ENCODE peak calls at places on chromosome 4, in four cellular contexts. W is GM12878, G is RWPE1, F is fibroblast of mammary gland. I is an unnamed sample.

GRCh38 chr4:139144161-139144859 is 32.7 kb downstream of the ELF2 start:
- DNase-seq in W (no peak), G (peak; percentile 13), F (peak; percentile 67), I (no peak)

GRCh38 chr4:73883306-73883705 is 14.1 kb downstream of the CXCL1 start:
- DNase-seq in W (no peak), G (no peak), F (peak; percentile 91), I (no peak)

GRCh38 chr4:139658185-139658584 is 7.4 kb upstream of the MGST2 start:
- DNase-seq in W (no peak), G (no peak), F (no peak), I (no peak)

GRCh38 chr4:106773106-106773905 is 262.8 kb downstream of the DKK2 start:
- DNase-seq in W (no peak), G (no peak), F (peak; percentile 29), I (no peak)

GRCh38 chr4:42600578-42600977 is 56.3 kb downstream of the ATP8A1 start:
- DNase-seq in W (no peak), G (no peak), F (no peak), I (no peak)

GRCh38 chr4:150229538-150229937 is 151.3 kb downstream of the DCLK2 start:
- DNase-seq in W (no peak), G (peak; percentile 42), F (peak; percentile 86), I (no peak)

GRCh38 chr4:94548571-94548970 is 96.8 kb downstream of the PDLIM5 start:
- DNase-seq in W (no peak), G (peak; percentile 72), F (peak; percentile 47), I (no peak)

GRCh38 chr4:98780926-98781325 is 122.5 kb upstream of the TSPAN5 start:
- DNase-seq in W (no peak), G (no peak), F (no peak), I (no peak)

GRCh38 chr4:185518069-185518468 is 17.2 kb downstream of the PDLIM3 start:
- DNase-seq in W (no peak), G (no peak), F (no peak), I (no peak)

GRCh38 chr4:81164623-81165416 is 50.2 kb downstream of the PRKG2 start:
- DNase-seq in W (no peak), G (peak; percentile 54), F (peak; percentile 87), I (no peak)

GRCh38 chr4:123462007-123462406 is 65.4 kb downstream of the SPRY1 start:
- DNase-seq in W (no peak), G (no peak), F (no peak), I (no peak)

GRCh38 chr4:89754531-89754930 is 82.4 kb downstream of the SNCA start:
- DNase-seq in W (no peak), G (no peak), F (peak; percentile 48), I (no peak)

GRCh38 chr4:21806991-21807390 is 141.6 kb downstream of the KCNIP4 start:
- DNase-seq in W (no peak), G (no peak), F (peak; percentile 25), I (no peak)

GRCh38 chr4:124515591-124515990 is 196.9 kb downstream of the ANKRD50 start:
- DNase-seq in W (no peak), G (no peak), F (no peak), I (no peak)

GRCh38 chr4:113901994-113902787 is 77.3 kb downstream of the ARSJ start:
- DNase-seq in W (no peak), G (no peak), F (no peak), I (no peak)

GRCh38 chr4:106034751-106035150 is 139.5 kb downstream of the NPNT start:
- DNase-seq in W (no peak), G (no peak), F (no peak), I (no peak)

GRCh38 chr4:121696140-121696640 is 590 bp downstream of the ANXA5 start:
- DNase-seq in W (no peak), G (peak; percentile 40), F (peak; percentile 86), I (peak; percentile 42)

GRCh38 chr4:173459857-173460256 is 60.9 kb upstream of the SCRG1 start:
- DNase-seq in W (no peak), G (no peak), F (no peak), I (no peak)

GRCh38 chr4:38328963-38329729 is 334.9 kb upstream of the KLF3 start:
- DNase-seq in W (no peak), G (no peak), F (no peak), I (no peak)

GRCh38 chr4:141158219-141158618 is 24.9 kb upstream of the RNF150 start:
- DNase-seq in W (no peak), G (peak; percentile 52), F (peak; percentile 51), I (no peak)

GRCh38 chr4:24473309-24473721 is 111.0 kb downstream of the DHX15 start:
- DNase-seq in W (no peak), G (no peak), F (peak; percentile 30), I (no peak)

GRCh38 chr4:53713767-53714166 is 122.5 kb upstream of the LNX1 start:
- DNase-seq in W (no peak), G (no peak), F (no peak), I (no peak)

GRCh38 chr4:159103406-159104131 is 690 bp downstream of the RAPGEF2 start:
- DNase-seq in W (no peak), G (peak; percentile 50), F (peak; percentile 19), I (peak; percentile 58)

GRCh38 chr4:114226968-114227760 is 247.7 kb upstream of the ARSJ start:
- DNase-seq in W (no peak), G (no peak), F (peak; percentile 14), I (no peak)

GRCh38 chr4:66906314-66906713 is 639.0 kb downstream of the CENPC start:
- DNase-seq in W (no peak), G (no peak), F (no peak), I (no peak)

GRCh38 chr4:73103799-73104503 is 34.4 kb upstream of the COX18 start:
- DNase-seq in W (no peak), G (no peak), F (peak; percentile 49), I (no peak)

GRCh38 chr4:87375719-87376291 is 15.2 kb downstream of the HSD17B11 start:
- DNase-seq in W (no peak), G (peak; percentile 27), F (peak; percentile 90), I (no peak)

GRCh38 chr4:99679204-99679603 is 21.6 kb upstream of the C4orf54 start:
- DNase-seq in W (no peak), G (no peak), F (no peak), I (no peak)

GRCh38 chr4:24244663-24245519 is 339.5 kb downstream of the DHX15 start:
- DNase-seq in W (no peak), G (no peak), F (peak; percentile 16), I (no peak)

GRCh38 chr4:44736900-44737299 is 10.5 kb upstream of the GNPDA2 start:
- DNase-seq in W (no peak), G (no peak), F (no peak), I (no peak)

GRCh38 chr4:167715176-167715575 is 377.2 kb upstream of the ANXA10 start:
- DNase-seq in W (no peak), G (no peak), F (no peak), I (no peak)

GRCh38 chr4:151468715-151469696 is 60.0 kb downstream of the FHIP1A start:
- DNase-seq in W (no peak), G (peak; percentile 35), F (no peak), I (no peak)

GRCh38 chr4:67678612-67679011 is 22.3 kb downstream of the UBA6 start:
- DNase-seq in W (no peak), G (no peak), F (no peak), I (no peak)

GRCh38 chr4:121156822-121157769 is 7.0 kb downstream of the TNIP3 start:
- DNase-seq in W (no peak), G (no peak), F (peak; percentile 33), I (no peak)

GRCh38 chr4:2364654-2365053 is 53.8 kb downstream of the ZFYVE28 start:
- DNase-seq in W (no peak), G (peak; percentile 50), F (peak; percentile 61), I (peak; percentile 40)

GRCh38 chr4:83535520-83535944 is 376 bp upstream of the GPAT3 start:
- DNase-seq in W (no peak), G (peak; percentile 53), F (peak; percentile 87), I (peak; percentile 17)

GRCh38 chr4:80305466-80305865 is 30.1 kb upstream of the CFAP299 start:
- DNase-seq in W (no peak), G (no peak), F (peak; percentile 79), I (no peak)

GRCh38 chr4:105666693-105667092 is 41.8 kb downstream of the INTS12 start:
- DNase-seq in W (no peak), G (peak; percentile 10), F (peak; percentile 21), I (no peak)

GRCh38 chr4:183571350-183572076 is 66.7 kb downstream of the ING2 start:
- DNase-seq in W (no peak), G (peak; percentile 20), F (peak; percentile 41), I (no peak)

GRCh38 chr4:186553717-186554116 is 1.6 kb downstream of the MTNR1A start:
- DNase-seq in W (no peak), G (no peak), F (no peak), I (no peak)
- TF ChIP-seq CTCF in W (no peak), G (no peak), F (no peak), I (no peak)

GRCh38 chr4:7959066-7959465 is 19.4 kb upstream of the AFAP1 start:
- DNase-seq in W (no peak), G (no peak), F (no peak), I (no peak)
- TF ChIP-seq CTCF in W (no peak), G (no peak), F (no peak), I (no peak)

GRCh38 chr4:187606581-187606980 is 389.0 kb upstream of the ZFP42 start:
- DNase-seq in W (no peak), G (peak; percentile 59), F (peak; percentile 73), I (no peak)
- TF ChIP-seq CTCF in W (peak; percentile 62), G (peak; percentile 86), F (peak; percentile 90), I (no peak)

GRCh38 chr4:101825953-101826352 is 35.4 kb downstream of the BANK1 start:
- DNase-seq in W (no peak), G (no peak), F (no peak), I (no peak)
- TF ChIP-seq CTCF in W (no peak), G (no peak), F (no peak), I (no peak)

I was measured in activated B cell treated with CpG ODN at 0.5 μM for 24 hours.